ENCODE peak calls at places on chromosomes 1 and 21, in six cellular contexts. H is HepG2, S is HCT116, L is K562, A is H1, Z is GM12878. P is an unnamed sample. For H3K27me3, the result is how much of the 10 kb centered on the place peaks cover.

GRCh38 chr1:79543435-79543834 is 536.9 kb upstream of the ADGRL4 start:
- DNase-seq in H (no peak), S (no peak), L (no peak), A (no peak), Z (no peak), P (no peak)

GRCh38 chr1:33727310-33727709 is 136.6 kb upstream of the HMGB4 start:
- DNase-seq in H (no peak), S (no peak), L (peak), A (no peak), Z (no peak), P (no peak)

GRCh38 chr1:86846166-86846647 is 67.7 kb downstream of the SELENOF start:
- DNase-seq in H (no peak), S (no peak), L (no peak), A (no peak), Z (no peak), P (no peak)

GRCh38 chr1:58779837-58780585 is 3.8 kb downstream of the JUN start:
- DNase-seq in H (peak), S (no peak), L (no peak), A (no peak), Z (no peak), P (no peak)

GRCh38 chr21:37047079-37047478 is 25.8 kb downstream of the PIGP start:
- DNase-seq in H (no peak), S (no peak), L (no peak), A (no peak), Z (no peak), P (no peak)

GRCh38 chr1:219385786-219386427 is 212.2 kb downstream of the LYPLAL1 start:
- DNase-seq in H (peak), S (peak), L (peak), A (peak), Z (peak), P (peak)

GRCh38 chr21:25791321-25791720 is 56.5 kb downstream of the GABPA start:
- DNase-seq in H (peak), S (peak), L (no peak), A (no peak), Z (no peak), P (no peak)

GRCh38 chr1:241330619-241331327 is 26.2 kb downstream of the RGS7 start:
- DNase-seq in H (no peak), S (no peak), L (no peak), A (no peak), Z (no peak), P (no peak)

GRCh38 chr1:30191154-30191702 is 532.2 kb downstream of the MATN1 start:
- DNase-seq in H (no peak), S (peak), L (peak), A (peak), Z (no peak), P (peak)

GRCh38 chr1:42949312-42950145 is 9.1 kb downstream of the SLC2A1 start:
- DNase-seq in H (no peak), S (no peak), L (peak), A (no peak), Z (no peak), P (no peak)

GRCh38 chr1:92934395-92935378 is 26.6 kb downstream of the DIPK1A start:
- DNase-seq in H (no peak), S (no peak), L (no peak), A (no peak), Z (no peak), P (no peak)

GRCh38 chr1:17790383-17791054 is 35.4 kb downstream of the ACTL8 start:
- DNase-seq in H (no peak), S (no peak), L (no peak), A (no peak), Z (no peak), P (no peak)

GRCh38 chr1:243268751-243269460 is 13.1 kb downstream of the SDCCAG8 start:
- DNase-seq in H (no peak), S (no peak), L (peak), A (no peak), Z (no peak), P (no peak)

GRCh38 chr1:16608838-16609560 is 4.4 kb downstream of the NBPF1 start:
- DNase-seq in H (no peak), S (no peak), L (no peak), A (peak), Z (no peak), P (no peak)

GRCh38 chr1:33624991-33625870 is 152.8 kb downstream of the ZSCAN20 start:
- DNase-seq in H (peak), S (peak), L (peak), A (peak), Z (no peak), P (no peak)

GRCh38 chr21:26389971-26390641 is 183.0 kb downstream of the CYYR1 start:
- DNase-seq in H (no peak), S (peak), L (no peak), A (no peak), Z (no peak), P (no peak)

GRCh38 chr1:106926748-106927582 is 129.5 kb upstream of the PRMT6 start:
- DNase-seq in H (no peak), S (no peak), L (no peak), A (no peak), Z (no peak), P (no peak)

GRCh38 chr1:53339736-53340385 is 12.0 kb upstream of the LRP8 start:
- DNase-seq in H (no peak), S (no peak), L (no peak), A (peak), Z (no peak), P (no peak)

GRCh38 chr1:233364695-233365539 is 37.4 kb downstream of the MAP3K21 start:
- DNase-seq in H (no peak), S (no peak), L (no peak), A (no peak), Z (no peak), P (no peak)

GRCh38 chr1:225554216-225554812 is 98.6 kb downstream of the ENAH start:
- DNase-seq in H (peak), S (peak), L (peak), A (no peak), Z (no peak), P (no peak)

GRCh38 chr1:117122297-117123025 is 912 bp upstream of the TRIM45 start:
- DNase-seq in H (no peak), S (no peak), L (no peak), A (no peak), Z (no peak), P (no peak)

GRCh38 chr1:115476616-115477015 is 138.6 kb upstream of the NGF start:
- DNase-seq in H (peak), S (no peak), L (peak), A (no peak), Z (no peak), P (no peak)

GRCh38 chr1:15308135-15308534 is 61.1 kb downstream of the FHAD1 start:
- DNase-seq in H (no peak), S (no peak), L (no peak), A (no peak), Z (no peak), P (no peak)

DNA sequence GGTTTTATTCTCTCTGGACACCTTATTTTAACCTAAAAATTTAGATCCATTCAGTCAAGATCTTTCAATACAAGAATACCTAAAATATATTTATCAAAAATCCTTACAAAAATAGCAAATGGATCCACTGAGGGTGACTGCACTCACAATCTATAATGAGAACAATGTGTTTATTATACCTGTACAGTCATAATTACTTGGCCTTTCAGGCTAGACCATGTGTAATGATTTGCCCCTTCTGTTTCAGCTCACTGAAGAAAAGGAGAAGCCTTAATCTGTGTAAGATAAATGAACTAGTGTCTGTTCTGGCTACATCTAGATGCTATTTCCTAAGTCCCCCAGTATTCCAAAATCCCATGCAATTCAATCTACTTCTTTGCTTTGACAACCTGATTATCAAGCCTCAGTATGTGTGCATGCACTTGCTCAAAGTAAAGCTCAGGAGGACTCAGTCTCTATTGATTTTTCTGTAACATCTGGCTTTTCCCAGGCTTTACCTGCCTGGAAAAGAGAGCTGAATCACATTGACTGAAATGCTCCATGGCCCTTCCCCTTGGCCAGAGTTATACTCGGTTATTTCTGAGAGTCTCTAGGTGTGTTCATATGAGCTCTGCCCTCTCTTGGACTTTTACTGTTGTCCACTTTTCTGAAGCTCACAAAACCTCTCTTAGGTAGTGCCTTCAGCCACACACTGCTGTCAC is 27.6 kb downstream of the CRP start:
- DNase-seq in H (no peak), S (no peak), L (no peak), A (no peak), Z (no peak), P (no peak)
- H3K27me3 ChIP-seq in H (under half), S (half or more), L (under half), A (under half), Z (under half), P (under half)

DNA sequence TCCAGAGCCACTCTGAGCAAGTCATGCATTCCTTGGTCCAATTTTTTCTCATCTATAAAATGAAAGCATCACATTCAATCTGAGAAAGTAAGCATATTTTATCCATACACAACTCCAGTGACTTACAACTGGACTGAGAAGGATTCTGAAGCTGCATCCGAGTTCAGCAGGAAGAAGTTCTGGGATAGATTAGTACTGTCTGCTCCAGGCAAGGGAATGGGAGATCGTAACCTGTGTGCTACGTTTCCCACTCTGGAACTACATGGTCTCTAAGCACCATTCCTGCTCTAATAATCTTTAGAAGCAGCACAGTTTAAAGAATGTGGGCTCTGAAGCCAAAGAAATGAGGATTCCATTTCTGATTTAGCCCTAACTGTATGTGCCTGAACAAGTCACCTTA is 79.4 kb downstream of the LACTBL1 start:
- DNase-seq in H (no peak), S (no peak), L (no peak), A (no peak), Z (no peak), P (no peak)
- H3K9ac ChIP-seq in H (no peak), S (no peak), L (no peak), A (no peak), Z (no peak), P (no peak)

GRCh38 chr1:199041173-199041914 is 402.5 kb downstream of the PTPRC start:
- DNase-seq in H (no peak), S (no peak), L (no peak), A (no peak), Z (peak), P (no peak)

GRCh38 chr1:199040076-199040475 is 401.2 kb downstream of the PTPRC start:
- DNase-seq in H (no peak), S (no peak), L (no peak), A (no peak), Z (no peak), P (no peak)

GRCh38 chr1:199044191-199044590 is 405.4 kb downstream of the PTPRC start:
- DNase-seq in H (no peak), S (no peak), L (no peak), A (no peak), Z (no peak), P (no peak)

GRCh38 chr1:199040499-199040898 is 401.7 kb downstream of the PTPRC start:
- DNase-seq in H (no peak), S (no peak), L (no peak), A (no peak), Z (no peak), P (no peak)

GRCh38 chr1:199042193-199042592 is 403.4 kb downstream of the PTPRC start:
- DNase-seq in H (no peak), S (no peak), L (no peak), A (no peak), Z (no peak), P (no peak)
- TF ChIP-seq ZNF274 in H (no peak), S (no peak), L (no peak), A (no peak), Z (no peak), P (no peak)

DNA sequence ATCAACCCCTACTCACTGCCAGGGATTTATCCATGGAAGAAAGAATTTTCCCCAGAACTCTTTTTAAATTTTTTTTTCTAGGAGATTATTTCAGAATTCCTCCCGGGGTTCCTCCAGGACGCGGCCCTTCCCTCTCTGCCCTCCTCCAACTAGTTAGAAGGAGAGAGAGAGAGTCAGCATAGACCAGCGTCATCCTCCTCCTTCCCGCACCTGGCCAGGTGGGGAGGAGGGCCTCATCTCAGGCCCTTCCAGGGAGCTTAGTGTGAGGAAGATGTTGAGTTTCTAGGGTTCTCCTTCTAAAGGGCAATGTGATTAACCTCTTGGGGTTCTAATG is 63.6 kb downstream of the CDK18 start:
- DNase-seq in H (no peak), S (no peak), L (no peak), A (no peak), Z (no peak), P (no peak)
- H3K27me3 ChIP-seq in H (half or more), S (under half), L (under half), A (under half), Z (under half), P (half or more)

GRCh38 chr1:184485731-184486723 is 99.2 kb downstream of the C1orf21 start:
- DNase-seq in H (no peak), S (no peak), L (no peak), A (no peak), Z (no peak), P (no peak)
- H3K9ac ChIP-seq in H (no peak), S (no peak), L (no peak), A (no peak), Z (no peak), P (no peak)